ENCODE peak calls at places on chromosomes 16 and 17, in four cellular contexts. One of them, this sample, is unnamed.
A peak's percentile ranks its signal among the peaks of the same experiment; 100 is the strongest.

GRCh38 chr16:10036951-10037350 is 145.3 kb downstream of the GRIN2A start:
- DNase-seq in hepatocyte: no peak
- DNase-seq in heart right ventricle: no peak
- DNase-seq in A549: no peak
- DNase-seq in this sample: no peak

GRCh38 chr16:84281077-84281476 is 13.6 kb upstream of the WFDC1 start:
- DNase-seq in hepatocyte: no peak
- DNase-seq in heart right ventricle: no peak
- DNase-seq in A549: no peak
- DNase-seq in this sample: no peak

GRCh38 chr16:25151996-25152395 is 40.5 kb downstream of the LCMT1 start:
- DNase-seq in hepatocyte: no peak
- DNase-seq in heart right ventricle: no peak
- DNase-seq in A549: no peak
- DNase-seq in this sample: no peak

GRCh38 chr17:29929006-29929543 is 953 bp downstream of the SSH2 start:
- DNase-seq in hepatocyte: peak; percentile 67
- DNase-seq in heart right ventricle: no peak
- DNase-seq in A549: no peak
- DNase-seq in this sample: no peak

GRCh38 chr16:50549561-50549915 is 1.3 kb downstream of the NKD1 start:
- DNase-seq in hepatocyte: no peak
- DNase-seq in heart right ventricle: no peak
- DNase-seq in A549: no peak
- DNase-seq in this sample: no peak

GRCh38 chr17:9905902-9906301 is 831 bp upstream of the RCVRN start:
- DNase-seq in hepatocyte: peak; percentile 40
- DNase-seq in heart right ventricle: peak; percentile 51
- DNase-seq in A549: peak; percentile 72
- DNase-seq in this sample: peak; percentile 54

GRCh38 chr17:17523001-17523713 is 27.0 kb upstream of the RASD1 start:
- DNase-seq in hepatocyte: no peak
- DNase-seq in heart right ventricle: peak; percentile 6
- DNase-seq in A549: no peak
- DNase-seq in this sample: no peak

GRCh38 chr16:75614247-75614897 is 8.7 kb downstream of the ADAT1 start:
- DNase-seq in hepatocyte: no peak
- DNase-seq in heart right ventricle: no peak
- DNase-seq in A549: no peak
- DNase-seq in this sample: no peak

GRCh38 chr16:86207350-86207749 is 303.0 kb upstream of the FOXF1 start:
- DNase-seq in hepatocyte: no peak
- DNase-seq in heart right ventricle: no peak
- DNase-seq in A549: no peak
- DNase-seq in this sample: no peak

GRCh38 chr17:45006927-45007461 is 38.9 kb upstream of the C1QL1 start:
- DNase-seq in hepatocyte: no peak
- DNase-seq in heart right ventricle: no peak
- DNase-seq in A549: no peak
- DNase-seq in this sample: no peak

GRCh38 chr17:39916918-39917317 is 1.5 kb downstream of the GSDMB start:
- DNase-seq in hepatocyte: no peak
- DNase-seq in heart right ventricle: no peak
- DNase-seq in A549: no peak
- DNase-seq in this sample: no peak

GRCh38 chr16:64983983-64984382 is 137.9 kb downstream of the CDH11 start:
- DNase-seq in hepatocyte: peak; percentile 81
- DNase-seq in heart right ventricle: peak; percentile 19
- DNase-seq in A549: no peak
- DNase-seq in this sample: peak; percentile 7

GRCh38 chr16:27925612-27926011 is 137.9 kb downstream of the GSG1L start:
- DNase-seq in hepatocyte: no peak
- DNase-seq in heart right ventricle: no peak
- DNase-seq in A549: no peak
- DNase-seq in this sample: no peak

GRCh38 chr16:27441276-27441675 is 39.3 kb downstream of the IL21R start:
- DNase-seq in hepatocyte: no peak
- DNase-seq in heart right ventricle: no peak
- DNase-seq in A549: no peak
- DNase-seq in this sample: no peak

GRCh38 chr17:8138672-8139371 is 13.4 kb downstream of the PER1 start:
- DNase-seq in hepatocyte: peak; percentile 97
- DNase-seq in heart right ventricle: peak; percentile 96
- DNase-seq in A549: peak; percentile 93
- DNase-seq in this sample: peak; percentile 94

GRCh38 chr17:58660621-58661020 is 31.2 kb downstream of the TEX14 start:
- DNase-seq in hepatocyte: no peak
- DNase-seq in heart right ventricle: no peak
- DNase-seq in A549: no peak
- DNase-seq in this sample: no peak

GRCh38 chr16:80015566-80015965 is 415.0 kb upstream of the MAF start:
- DNase-seq in hepatocyte: no peak
- DNase-seq in heart right ventricle: no peak
- DNase-seq in A549: no peak
- DNase-seq in this sample: no peak

GRCh38 chr16:53071748-53072301 is 17.0 kb downstream of the CHD9 start:
- DNase-seq in hepatocyte: no peak
- DNase-seq in heart right ventricle: peak; percentile 85
- DNase-seq in A549: no peak
- DNase-seq in this sample: no peak

GRCh38 chr16:56611281-56611833 is 3.0 kb downstream of the MT2A start:
- DNase-seq in hepatocyte: no peak
- DNase-seq in heart right ventricle: peak; percentile 59
- DNase-seq in A549: no peak
- DNase-seq in this sample: peak; percentile 50

GRCh38 chr16:19583665-19584300 is 28.3 kb downstream of the VPS35L start:
- DNase-seq in hepatocyte: peak; percentile 62
- DNase-seq in heart right ventricle: no peak
- DNase-seq in A549: peak; percentile 30
- DNase-seq in this sample: no peak

GRCh38 chr17:2402517-2402916 is 1.7 kb upstream of the MNT start:
- DNase-seq in hepatocyte: no peak
- DNase-seq in heart right ventricle: no peak
- DNase-seq in A549: no peak
- DNase-seq in this sample: no peak

GRCh38 chr17:2400877-2401425 is at the start of gene MNT:
- DNase-seq in hepatocyte: peak; percentile 97
- DNase-seq in heart right ventricle: peak; percentile 96
- DNase-seq in A549: peak; percentile 93
- DNase-seq in this sample: peak; percentile 88

GRCh38 chr17:2401426-2402221 is 764 bp upstream of the MNT start:
- DNase-seq in hepatocyte: peak; percentile 100
- DNase-seq in heart right ventricle: peak; percentile 100
- DNase-seq in A549: peak; percentile 98
- DNase-seq in this sample: peak; percentile 100

GRCh38 chr17:2405247-2405926 is 4.5 kb upstream of the MNT start:
- DNase-seq in hepatocyte: peak; percentile 53
- DNase-seq in heart right ventricle: no peak
- DNase-seq in A549: no peak
- DNase-seq in this sample: no peak

GRCh38 chr17:2403044-2403443 is 2.2 kb upstream of the MNT start:
- DNase-seq in hepatocyte: no peak
- DNase-seq in heart right ventricle: no peak
- DNase-seq in A549: no peak
- DNase-seq in this sample: no peak
- H3K27ac ChIP-seq in hepatocyte: no peak overlapping the region
- H3K27ac ChIP-seq in heart right ventricle: peak overlapping the region; percentile 81
- H3K27ac ChIP-seq in A549: no peak overlapping the region
- H3K27ac ChIP-seq in this sample: peak overlapping the region; percentile 99

DNA sequence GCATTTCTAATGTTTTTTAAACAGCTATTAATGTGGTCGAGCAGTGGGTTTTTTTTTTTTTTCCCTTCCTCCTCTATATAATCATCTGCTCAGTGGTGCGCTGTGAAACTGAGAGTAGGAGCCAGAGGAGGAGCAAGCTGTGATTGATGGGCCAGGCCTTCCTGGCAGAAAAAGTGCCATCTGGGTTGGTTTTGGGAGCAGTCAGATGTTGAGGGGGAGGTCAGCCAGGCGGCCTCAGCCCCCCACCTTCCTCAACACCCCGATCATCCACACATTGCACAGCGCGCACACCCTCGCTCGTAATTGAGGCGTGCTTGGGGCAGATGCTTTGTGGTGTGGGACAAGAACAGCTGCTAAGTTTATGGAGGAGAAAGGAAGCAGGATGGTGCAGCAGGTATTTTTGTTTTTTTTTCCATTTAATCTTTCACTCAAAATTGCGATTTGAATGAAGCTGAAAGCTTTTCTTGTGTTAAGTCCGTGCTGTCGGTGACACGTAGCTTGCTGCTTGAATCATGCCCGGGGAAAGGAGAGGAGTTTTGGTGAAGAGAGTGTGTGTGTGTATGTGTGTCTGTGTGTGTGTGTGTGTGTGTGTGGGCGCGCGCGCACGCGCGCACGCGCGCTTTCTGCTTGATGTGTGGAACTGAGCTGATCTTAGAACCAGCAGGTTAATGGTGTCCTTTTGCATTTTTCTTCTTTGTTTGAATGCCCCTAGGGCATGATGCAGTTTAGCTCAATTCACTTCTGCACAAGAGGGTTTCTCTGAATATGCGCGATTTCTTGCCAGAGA is 177.5 kb downstream of the RBFOX1 start:
- DNase-seq in hepatocyte: no peak
- DNase-seq in heart right ventricle: no peak
- DNase-seq in A549: no peak
- DNase-seq in this sample: no peak
- H3K4me1 ChIP-seq in hepatocyte: no peaks in the 10 kb centered on the region
- H3K4me1 ChIP-seq in heart right ventricle: peaks cover 11% of the 10 kb centered on the region
- H3K4me1 ChIP-seq in A549: no peaks in the 10 kb centered on the region
- H3K4me1 ChIP-seq in this sample: no peaks in the 10 kb centered on the region

DNA sequence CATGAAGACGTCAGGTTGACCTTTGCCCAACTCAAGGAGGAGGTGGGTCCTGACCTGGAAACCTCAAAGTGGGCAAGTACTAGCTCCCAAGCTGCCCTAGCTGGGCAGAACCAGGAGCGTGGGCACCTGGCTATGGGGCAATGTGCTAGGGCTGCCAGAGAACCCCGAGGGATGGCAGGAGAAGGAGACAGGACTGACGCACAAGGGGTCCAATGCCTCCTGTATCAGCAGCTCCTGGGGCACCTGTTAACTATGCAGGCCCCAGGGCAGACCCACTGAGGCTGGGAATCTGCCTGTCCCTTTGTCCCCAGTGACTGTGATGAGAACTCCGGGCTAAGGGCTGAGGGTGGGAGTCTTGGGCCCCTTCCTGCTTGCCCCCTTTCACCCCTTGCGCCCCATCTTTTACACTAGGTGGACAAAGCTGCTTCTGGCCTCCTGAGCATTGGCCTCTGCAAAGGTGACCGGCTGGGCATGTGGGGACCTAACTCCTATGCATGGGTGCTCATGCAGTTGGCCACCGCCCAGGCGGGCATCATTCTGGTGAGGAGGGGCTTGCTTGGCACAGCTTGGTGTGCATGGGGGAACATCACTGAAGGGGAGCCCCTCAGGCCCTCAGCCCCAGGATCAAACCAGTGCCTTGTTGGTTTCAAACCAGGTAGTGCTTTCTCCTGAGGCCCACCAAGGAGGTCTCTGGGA is 7.7 kb downstream of the CHAD start:
- DNase-seq in hepatocyte: no peak
- DNase-seq in heart right ventricle: no peak
- DNase-seq in A549: no peak
- DNase-seq in this sample: no peak
- H3K27ac ChIP-seq in hepatocyte: no peak overlapping the region
- H3K27ac ChIP-seq in heart right ventricle: no peak overlapping the region
- H3K27ac ChIP-seq in A549: no peak overlapping the region
- H3K27ac ChIP-seq in this sample: no peak overlapping the region

DNA sequence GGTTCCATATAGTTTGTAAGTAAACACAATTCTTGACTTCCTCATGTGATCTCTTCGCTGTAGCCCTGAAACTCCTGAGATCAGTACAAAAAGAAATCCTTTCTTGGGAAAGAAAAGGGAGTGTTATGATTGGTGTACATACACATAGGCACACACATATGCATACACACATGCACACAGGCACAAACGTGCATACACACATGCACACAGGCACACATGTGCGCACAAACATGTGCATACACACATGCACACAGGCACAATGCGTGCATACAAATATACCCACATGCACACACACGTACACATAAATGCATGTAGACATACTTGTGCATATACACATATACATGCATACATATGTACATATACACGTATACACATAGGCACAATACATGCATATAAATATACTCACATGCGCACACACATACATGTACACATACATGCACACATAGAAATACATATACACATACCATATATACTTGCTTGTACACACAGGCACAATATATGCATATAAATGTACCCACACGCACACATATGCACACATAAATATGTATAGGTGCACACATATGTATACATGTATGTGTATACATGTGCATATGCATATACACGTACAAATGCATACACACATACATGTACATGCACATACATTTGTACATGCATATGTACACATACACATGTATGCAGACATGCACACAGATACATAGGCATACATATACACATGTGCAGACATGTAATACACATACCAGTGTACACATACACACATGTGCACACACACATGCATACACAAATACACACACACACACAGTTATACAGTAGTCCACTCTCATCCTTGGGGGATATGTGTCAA is 26.4 kb downstream of the CMIP start:
- DNase-seq in hepatocyte: no peak
- DNase-seq in heart right ventricle: no peak
- DNase-seq in A549: no peak
- DNase-seq in this sample: no peak
- H3K4me1 ChIP-seq in hepatocyte: peaks cover 11% of the 10 kb centered on the region
- H3K4me1 ChIP-seq in heart right ventricle: peaks cover 43% of the 10 kb centered on the region
- H3K4me1 ChIP-seq in A549: peaks cover 85% of the 10 kb centered on the region
- H3K4me1 ChIP-seq in this sample: peaks cover 70% of the 10 kb centered on the region

GRCh38 chr17:57540596-57540995 is 204.5 kb downstream of the CCDC182 start:
- DNase-seq in hepatocyte: no peak
- DNase-seq in heart right ventricle: no peak
- DNase-seq in A549: no peak
- DNase-seq in this sample: no peak
- H3K27ac ChIP-seq in hepatocyte: peak overlapping the region; percentile 86
- H3K27ac ChIP-seq in heart right ventricle: no peak overlapping the region
- H3K27ac ChIP-seq in A549: peak overlapping the region; percentile 75
- H3K27ac ChIP-seq in this sample: no peak overlapping the region

DNA sequence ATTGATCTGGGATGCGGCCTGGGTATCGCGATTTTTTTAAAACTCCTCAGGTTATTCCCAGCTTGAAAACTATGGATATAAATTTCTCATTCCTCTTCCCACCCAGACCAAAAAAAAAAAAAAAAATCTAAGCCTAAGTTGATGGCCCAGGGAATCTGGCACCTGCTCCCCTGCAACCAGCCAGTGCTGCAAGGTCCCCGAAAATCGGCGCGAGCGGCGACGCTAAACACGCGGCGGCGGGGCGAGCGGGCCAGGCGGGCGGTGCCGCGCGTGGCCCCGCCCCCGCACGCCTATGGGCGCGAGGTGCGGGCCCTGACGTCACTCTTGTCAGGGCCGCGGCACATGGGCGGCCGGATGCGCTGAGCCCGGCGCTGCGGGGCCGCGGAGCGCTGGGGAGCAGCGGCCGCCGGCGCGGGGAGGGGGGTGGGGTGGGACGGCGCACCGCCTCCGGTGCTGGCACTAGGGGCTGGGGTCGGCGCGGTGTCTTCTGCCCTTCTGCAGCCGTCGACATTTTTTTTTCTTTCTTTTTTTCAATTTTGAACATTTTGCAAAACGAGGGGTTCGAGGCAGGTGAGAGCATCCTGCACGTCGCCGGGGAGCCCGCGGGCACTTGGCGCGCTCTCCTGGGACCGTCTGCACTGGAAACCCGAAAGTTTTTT is at the start of gene HLF:
- DNase-seq in hepatocyte: peak; percentile 91
- DNase-seq in heart right ventricle: peak; percentile 85
- DNase-seq in A549: peak; percentile 77
- DNase-seq in this sample: peak; percentile 67
- H3K4me1 ChIP-seq in hepatocyte: peaks cover 18% of the 10 kb centered on the region
- H3K4me1 ChIP-seq in heart right ventricle: peaks cover 40% of the 10 kb centered on the region
- H3K4me1 ChIP-seq in A549: peaks cover 12% of the 10 kb centered on the region
- H3K4me1 ChIP-seq in this sample: peaks cover 16% of the 10 kb centered on the region